ENCODE peak calls at places on chromosomes 3 and 15, in four cellular contexts. P is GM12878, D is HepG2, G is SK-N-SH. L is an unnamed sample.

GRCh38 chr3:105970283-105970682 is 101.5 kb upstream of the CBLB start:
- DNase-seq in P (no peak), D (no peak), G (no peak), L (peak)

GRCh38 chr3:94548581-94549316 is 485.9 kb downstream of the NSUN3 start:
- DNase-seq in D (no peak), P (no peak), G (no peak), L (no peak)

GRCh38 chr15:63086271-63086670 is 35.4 kb upstream of the LACTB start:
- DNase-seq in G (no peak), P (no peak), D (no peak), L (no peak)

GRCh38 chr3:160686955-160687535 is 10.1 kb downstream of the ARL14 start:
- DNase-seq in P (no peak), D (peak), G (peak), L (peak)

GRCh38 chr15:68314563-68314962 is 37.0 kb downstream of the FEM1B start:
- DNase-seq in P (no peak), D (peak), G (peak), L (no peak)

GRCh38 chr3:176514297-176514696 is 683.0 kb downstream of the TBL1XR1 start:
- DNase-seq in D (peak), G (no peak), P (no peak), L (peak)

GRCh38 chr3:20776717-20777116 is 590.7 kb upstream of the SGO1 start:
- DNase-seq in G (no peak), P (no peak), D (no peak), L (no peak)

GRCh38 chr3:149473314-149473990 is 1.0 kb upstream of the TM4SF4 start:
- DNase-seq in D (no peak), P (no peak), G (no peak), L (peak)

GRCh38 chr3:38028621-38029361 is 651 bp downstream of the PLCD1 start:
- DNase-seq in G (no peak), D (no peak), P (no peak), L (no peak)

GRCh38 chr3:127275287-127275781 is 12.5 kb downstream of the PRR20G start:
- DNase-seq in D (no peak), P (no peak), G (no peak), L (no peak)

DNA sequence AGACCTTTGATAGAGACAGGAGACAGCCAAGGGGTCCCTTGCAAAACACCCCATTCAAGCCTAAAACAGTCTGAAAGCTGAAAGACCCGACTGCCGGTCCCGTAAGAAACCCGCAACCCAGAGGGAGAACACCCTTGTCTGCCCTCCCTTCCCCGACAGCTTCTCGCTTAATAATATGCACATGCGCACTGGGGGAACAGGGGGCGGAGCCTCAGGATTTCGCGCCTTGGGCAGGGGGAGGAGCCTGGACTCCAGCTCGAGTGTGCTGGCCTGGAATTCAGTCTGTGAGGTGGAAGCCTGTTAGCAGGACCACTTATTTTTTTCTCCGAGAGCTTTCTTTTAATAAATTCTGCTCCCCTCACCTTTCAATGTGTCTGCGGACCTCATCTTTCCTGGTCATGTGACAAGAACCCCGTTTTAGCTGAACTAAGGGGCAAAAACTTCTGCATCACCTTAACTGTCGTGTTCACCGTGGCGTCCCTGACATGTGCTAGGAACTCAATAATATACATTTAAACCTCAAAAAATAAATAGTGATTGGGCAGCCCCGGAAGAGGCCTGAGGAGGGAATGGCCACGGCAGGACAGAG is 17.0 kb downstream of the TNFAIP8L3 start:
- DNase-seq in D (no peak), G (no peak), P (peak), L (no peak)
- TF ChIP-seq PBX3 in D (no peak), G (no peak), P (no peak), L (no peak)

GRCh38 chr3:124592658-124593441 is 137.4 kb upstream of the UMPS start:
- DNase-seq in D (no peak), P (peak), G (no peak), L (no peak)
- TF ChIP-seq PBX3 in D (no peak), P (no peak), G (no peak), L (no peak)

DNA sequence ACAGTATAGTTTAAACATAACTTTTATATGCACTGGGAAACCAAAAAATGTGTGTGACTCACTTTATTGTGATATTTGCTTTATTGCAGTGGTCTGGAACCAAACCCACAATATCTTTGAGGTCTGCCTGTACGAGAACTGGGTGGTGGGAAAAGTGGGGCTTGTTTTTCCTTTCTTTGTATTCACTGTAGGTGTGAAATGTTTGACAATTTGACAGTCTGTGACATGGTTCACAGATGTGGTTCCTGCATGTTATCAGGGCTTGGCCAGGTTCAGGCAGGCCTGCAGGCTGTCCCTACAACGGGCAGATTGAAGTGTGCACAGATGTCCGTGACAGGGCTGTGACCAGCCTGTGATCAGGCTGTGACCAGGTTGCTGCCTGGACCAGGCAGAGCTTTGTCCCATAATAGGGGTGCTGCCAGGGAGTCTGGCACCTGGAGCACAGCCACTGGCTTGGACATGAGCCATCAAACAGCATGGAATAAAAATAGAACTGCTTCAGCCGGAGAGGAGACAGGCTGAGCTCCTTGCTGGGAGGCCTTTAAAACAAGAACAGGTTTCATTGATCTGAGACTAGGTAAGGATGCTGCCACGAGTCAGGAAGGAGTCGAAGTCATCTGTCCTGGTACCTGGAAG is 61.0 kb downstream of the KLF13 start:
- DNase-seq in P (no peak), D (no peak), G (peak), L (no peak)
- TF ChIP-seq PBX3 in P (no peak), D (no peak), G (no peak), L (no peak)

GRCh38 chr3:31937225-31937624 is 43.8 kb downstream of the OSBPL10 start:
- DNase-seq in G (no peak), D (no peak), P (no peak), L (no peak)

GRCh38 chr3:31936661-31937060 is 44.4 kb downstream of the OSBPL10 start:
- DNase-seq in P (no peak), G (no peak), D (no peak), L (no peak)

GRCh38 chr3:31932990-31933389 is 48.1 kb downstream of the OSBPL10 start:
- DNase-seq in P (no peak), D (no peak), G (no peak), L (no peak)

GRCh38 chr3:31934018-31934417 is 47.0 kb downstream of the OSBPL10 start:
- DNase-seq in G (no peak), P (no peak), D (no peak), L (no peak)

GRCh38 chr3:31934866-31935265 is 46.2 kb downstream of the OSBPL10 start:
- DNase-seq in P (no peak), G (no peak), D (no peak), L (no peak)
- TF ChIP-seq PBX3 in P (no peak), G (no peak), D (no peak), L (no peak)

DNA sequence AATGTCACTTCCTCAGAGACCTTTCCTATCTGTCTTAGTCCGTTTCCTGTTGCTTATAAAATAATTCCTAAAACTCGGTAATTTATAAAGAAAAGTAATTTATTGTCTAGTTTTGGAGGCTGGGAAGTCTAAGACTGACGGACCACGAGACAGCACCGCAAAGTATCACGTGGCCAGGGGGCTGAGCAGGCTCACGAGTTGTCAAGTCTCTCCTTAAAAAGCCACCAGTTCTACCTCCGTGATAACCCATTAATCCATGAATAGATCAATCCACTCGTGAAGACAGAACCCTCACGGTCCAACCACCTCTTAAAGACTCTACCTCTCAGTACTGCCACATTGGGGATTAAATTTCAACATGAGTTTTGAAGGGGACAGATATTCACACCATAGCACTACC is 826 bp downstream of the LINS1 start:
- DNase-seq in P (no peak), D (no peak), G (no peak), L (no peak)
- TF ChIP-seq PBX3 in P (no peak), D (no peak), G (no peak), L (no peak)

DNA sequence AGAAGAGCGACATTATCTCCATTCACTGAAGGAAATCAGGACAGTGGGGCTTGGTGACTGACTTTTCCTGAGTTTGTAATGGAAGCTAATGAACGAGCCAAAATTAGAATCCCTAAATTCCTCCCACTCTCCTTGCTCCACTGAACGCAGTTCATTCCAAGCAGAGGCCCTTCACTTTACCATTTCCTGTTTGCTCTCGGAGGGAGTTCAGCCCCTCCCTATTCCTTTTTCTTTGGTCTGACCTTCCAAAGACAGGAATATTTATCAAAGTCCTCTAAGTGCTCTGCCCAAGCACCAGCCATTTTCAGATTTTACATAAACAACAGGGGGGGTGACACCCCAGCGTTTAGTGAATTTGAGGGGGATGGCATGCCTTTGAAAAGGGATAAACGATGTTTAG is 24.0 kb upstream of the PTPRG start:
- DNase-seq in D (no peak), P (no peak), G (no peak), L (no peak)
- TF ChIP-seq PBX3 in D (no peak), P (no peak), G (no peak), L (no peak)

DNA sequence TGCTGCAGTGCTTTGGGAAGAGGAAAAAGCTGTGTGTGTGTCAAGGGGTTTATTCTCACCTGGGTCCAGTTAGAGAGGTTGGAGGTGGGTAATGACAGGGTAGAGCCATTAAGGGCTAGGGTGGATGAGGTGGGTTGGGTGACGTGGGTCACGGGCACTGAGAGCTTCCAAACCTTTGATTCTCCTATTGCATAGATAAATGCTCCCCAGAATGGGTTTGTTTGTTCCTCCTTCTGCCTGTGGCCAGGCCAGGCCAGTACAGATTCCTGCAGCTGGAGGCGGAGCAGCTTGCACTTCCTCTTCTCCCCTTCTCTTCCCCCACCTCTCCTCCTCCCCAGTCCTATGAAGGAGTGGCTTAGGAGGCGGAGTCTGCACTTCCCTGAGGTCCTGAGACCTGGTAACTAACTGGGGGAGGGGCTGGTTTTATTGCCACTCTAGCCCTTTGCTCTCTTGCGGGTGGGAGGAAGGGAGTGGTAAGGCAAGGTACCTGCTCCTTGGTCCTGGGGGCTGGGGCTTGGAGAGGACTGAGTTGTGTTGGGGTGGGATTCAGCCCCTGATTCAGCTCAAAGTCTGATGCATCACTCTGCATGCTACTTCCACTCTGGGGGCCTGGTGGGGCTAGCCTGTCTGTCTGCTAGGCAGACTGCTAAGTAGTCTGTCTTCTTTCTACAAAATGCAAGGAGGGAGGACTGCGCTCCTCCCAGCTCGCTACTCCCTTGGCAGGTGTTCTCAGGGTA is 3.5 kb downstream of the SPINT1 start:
- DNase-seq in G (peak), P (peak), D (peak), L (peak)
- TF ChIP-seq PBX3 in G (no peak), P (no peak), D (no peak), L (no peak)

GRCh38 chr15:60172147-60172546 is 168.0 kb downstream of the FOXB1 start:
- DNase-seq in D (no peak), G (no peak), P (no peak), L (no peak)
- TF ChIP-seq PBX3 in D (no peak), G (no peak), P (no peak), L (no peak)

DNA sequence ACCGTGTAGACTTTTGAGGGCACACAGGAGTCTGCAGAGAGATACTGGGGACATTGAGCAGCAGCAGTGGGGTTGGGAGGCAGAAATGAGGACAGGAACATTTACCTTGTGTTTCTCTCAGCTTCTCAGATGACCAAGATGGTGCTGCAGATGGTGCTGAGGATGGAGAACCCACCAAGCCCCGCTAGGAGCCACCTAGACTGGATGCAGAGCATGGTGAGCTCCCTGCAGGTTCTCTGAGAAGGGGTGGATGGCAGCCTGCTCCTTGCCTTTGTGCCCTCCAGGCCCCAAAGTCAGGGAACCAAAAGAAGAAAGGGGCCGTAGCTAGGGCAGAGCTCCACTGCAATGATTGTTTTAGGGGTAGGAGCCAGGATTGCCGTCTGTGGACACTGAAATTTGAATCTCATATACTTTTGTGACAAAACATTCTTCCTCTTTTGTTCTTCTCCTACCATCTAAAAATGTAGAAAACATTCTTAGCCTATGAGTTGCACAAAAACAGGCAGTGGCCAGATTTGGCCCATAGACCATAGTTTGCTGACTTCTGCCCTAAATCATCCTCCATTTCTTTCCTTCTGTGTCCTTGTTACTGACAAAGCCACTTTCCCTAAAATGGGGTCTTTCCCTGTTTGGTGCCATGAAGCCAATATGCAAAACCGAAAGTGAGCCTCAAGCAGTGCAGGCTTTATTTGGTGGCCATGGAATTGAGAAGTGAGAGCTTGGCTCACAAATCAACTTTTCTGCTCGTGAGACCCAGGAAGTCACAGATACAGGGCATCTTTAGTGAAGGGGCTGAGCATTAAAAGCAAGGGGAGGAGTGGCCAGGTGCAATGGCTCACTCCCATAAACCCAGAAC is 11.9 kb upstream of the MUC20 start:
- DNase-seq in D (no peak), G (no peak), P (peak), L (no peak)
- TF ChIP-seq PBX3 in D (no peak), G (no peak), P (no peak), L (no peak)

GRCh38 chr15:90840954-90841353 is 27.4 kb upstream of the FURIN start:
- DNase-seq in G (peak), D (peak), P (no peak), L (no peak)

GRCh38 chr15:90840157-90840855 is 28.1 kb upstream of the FURIN start:
- DNase-seq in G (no peak), D (no peak), P (no peak), L (no peak)

GRCh38 chr15:90838066-90838465 is 30.3 kb upstream of the FURIN start:
- DNase-seq in G (no peak), D (no peak), P (no peak), L (no peak)

GRCh38 chr15:90838544-90838943 is 29.8 kb upstream of the FURIN start:
- DNase-seq in G (no peak), D (no peak), P (no peak), L (no peak)

DNA sequence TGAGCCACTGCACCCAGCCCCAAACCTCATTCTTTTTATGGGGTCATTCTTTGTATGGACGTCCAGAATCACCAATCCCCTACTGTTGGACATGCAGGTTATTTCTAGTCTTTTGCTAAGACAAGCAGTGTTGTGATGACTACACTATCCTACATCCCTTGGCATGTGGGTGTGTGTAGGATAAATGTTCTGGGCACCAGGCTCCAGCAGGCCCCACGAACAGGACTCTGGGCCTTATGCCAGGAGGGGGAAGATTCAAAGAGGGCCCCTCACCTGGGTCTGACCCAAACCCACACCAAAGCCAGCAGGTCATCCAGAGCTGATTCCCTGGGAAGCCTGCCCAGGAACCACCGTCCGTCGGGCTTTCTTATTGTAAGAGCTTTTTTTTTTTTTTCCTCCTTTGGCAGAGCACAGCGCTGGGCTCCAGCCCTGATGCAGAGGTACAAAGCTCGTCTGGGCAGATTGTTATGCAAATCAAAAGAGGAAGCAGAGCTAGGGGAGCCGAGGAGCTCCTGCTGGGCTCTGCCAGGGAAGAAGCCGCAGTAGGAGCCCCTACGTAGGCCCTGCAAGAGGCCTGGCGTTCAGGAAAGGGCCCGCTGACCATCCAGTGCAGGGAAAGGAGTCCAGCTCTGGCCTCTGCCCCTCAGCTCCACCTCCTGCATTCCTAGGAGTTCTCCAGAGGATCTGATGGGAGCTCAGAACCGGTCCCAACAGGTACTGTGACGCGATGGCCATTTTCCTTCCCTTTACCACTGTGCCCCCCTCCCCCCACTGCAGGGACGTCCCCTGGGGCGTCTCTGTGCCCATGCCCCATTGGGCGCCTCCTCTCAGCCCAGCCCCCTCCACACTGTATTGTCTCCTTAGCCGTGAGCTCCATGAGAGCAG is 29.0 kb upstream of the FURIN start:
- DNase-seq in G (no peak), P (no peak), D (peak), L (no peak)
- TF ChIP-seq PBX3 in G (no peak), P (no peak), D (no peak), L (no peak)